ENCODE peak calls at places on chromosomes 16 and 17, in five cellular contexts. One of them, this sample, is unnamed.

GRCh38 chr16:59634951-59635350 is 900.8 kb upstream of the GOT2 start:
- DNase-seq in stimulated activated effector memory CD8-positive, alpha-beta T cell treated with anti-CD3 and anti-CD28 coated beads, Interleukin-12 subunit alpha, Interleukin-12 subunit beta, amount 100 ng/mL, for 72 hours: no peak
- DNase-seq in SW480: no peak
- DNase-seq in NCI-H1092: no peak
- DNase-seq in left colon: no peak
- DNase-seq in this sample: no peak

GRCh38 chr17:64024781-64025731 is 4.6 kb upstream of the ICAM2 start:
- DNase-seq in SW480: no peak
- DNase-seq in left colon: no peak
- DNase-seq in NCI-H1092: no peak
- DNase-seq in stimulated activated effector memory CD8-positive, alpha-beta T cell treated with anti-CD3 and anti-CD28 coated beads, Interleukin-12 subunit alpha, Interleukin-12 subunit beta, amount 100 ng/mL, for 72 hours: peak; percentile 47
- DNase-seq in this sample: no peak

GRCh38 chr17:35433075-35433894 is 985 bp upstream of the SLFN12 start:
- DNase-seq in left colon: peak; percentile 35
- DNase-seq in SW480: peak; percentile 96
- DNase-seq in NCI-H1092: no peak
- DNase-seq in stimulated activated effector memory CD8-positive, alpha-beta T cell treated with anti-CD3 and anti-CD28 coated beads, Interleukin-12 subunit alpha, Interleukin-12 subunit beta, amount 100 ng/mL, for 72 hours: peak; percentile 28
- DNase-seq in this sample: peak; percentile 73

GRCh38 chr17:13885953-13886889 is 183.1 kb upstream of the COX10 start:
- DNase-seq in SW480: no peak
- DNase-seq in stimulated activated effector memory CD8-positive, alpha-beta T cell treated with anti-CD3 and anti-CD28 coated beads, Interleukin-12 subunit alpha, Interleukin-12 subunit beta, amount 100 ng/mL, for 72 hours: no peak
- DNase-seq in left colon: no peak
- DNase-seq in NCI-H1092: no peak
- DNase-seq in this sample: no peak

GRCh38 chr16:79267146-79267545 is 333.4 kb downstream of the MAF start:
- DNase-seq in left colon: no peak
- DNase-seq in NCI-H1092: no peak
- DNase-seq in SW480: no peak
- DNase-seq in stimulated activated effector memory CD8-positive, alpha-beta T cell treated with anti-CD3 and anti-CD28 coated beads, Interleukin-12 subunit alpha, Interleukin-12 subunit beta, amount 100 ng/mL, for 72 hours: no peak
- DNase-seq in this sample: no peak

GRCh38 chr16:53191413-53191812 is 136.6 kb downstream of the CHD9 start:
- DNase-seq in SW480: no peak
- DNase-seq in stimulated activated effector memory CD8-positive, alpha-beta T cell treated with anti-CD3 and anti-CD28 coated beads, Interleukin-12 subunit alpha, Interleukin-12 subunit beta, amount 100 ng/mL, for 72 hours: no peak
- DNase-seq in NCI-H1092: no peak
- DNase-seq in left colon: no peak
- DNase-seq in this sample: no peak

GRCh38 chr17:59366040-59366757 is 34.7 kb downstream of the YPEL2 start:
- DNase-seq in stimulated activated effector memory CD8-positive, alpha-beta T cell treated with anti-CD3 and anti-CD28 coated beads, Interleukin-12 subunit alpha, Interleukin-12 subunit beta, amount 100 ng/mL, for 72 hours: no peak
- DNase-seq in NCI-H1092: peak; percentile 33
- DNase-seq in left colon: no peak
- DNase-seq in SW480: no peak
- DNase-seq in this sample: no peak

GRCh38 chr16:89365044-89365467 is 125.3 kb downstream of the ANKRD11 start:
- DNase-seq in NCI-H1092: no peak
- DNase-seq in stimulated activated effector memory CD8-positive, alpha-beta T cell treated with anti-CD3 and anti-CD28 coated beads, Interleukin-12 subunit alpha, Interleukin-12 subunit beta, amount 100 ng/mL, for 72 hours: no peak
- DNase-seq in left colon: no peak
- DNase-seq in SW480: no peak
- DNase-seq in this sample: no peak

GRCh38 chr17:33750943-33751701 is 458.0 kb upstream of the ASIC2 start:
- DNase-seq in left colon: peak; percentile 64
- DNase-seq in SW480: peak; percentile 48
- DNase-seq in NCI-H1092: no peak
- DNase-seq in stimulated activated effector memory CD8-positive, alpha-beta T cell treated with anti-CD3 and anti-CD28 coated beads, Interleukin-12 subunit alpha, Interleukin-12 subunit beta, amount 100 ng/mL, for 72 hours: peak; percentile 63
- DNase-seq in this sample: peak; percentile 57

GRCh38 chr16:72985148-72985882 is 62.6 kb downstream of the ZFHX3 start:
- DNase-seq in NCI-H1092: no peak
- DNase-seq in stimulated activated effector memory CD8-positive, alpha-beta T cell treated with anti-CD3 and anti-CD28 coated beads, Interleukin-12 subunit alpha, Interleukin-12 subunit beta, amount 100 ng/mL, for 72 hours: no peak
- DNase-seq in left colon: no peak
- DNase-seq in SW480: no peak
- DNase-seq in this sample: no peak

GRCh38 chr17:65170839-65171238 is 33.7 kb downstream of the RGS9 start:
- DNase-seq in stimulated activated effector memory CD8-positive, alpha-beta T cell treated with anti-CD3 and anti-CD28 coated beads, Interleukin-12 subunit alpha, Interleukin-12 subunit beta, amount 100 ng/mL, for 72 hours: no peak
- DNase-seq in SW480: no peak
- DNase-seq in left colon: no peak
- DNase-seq in NCI-H1092: peak; percentile 90
- DNase-seq in this sample: peak; percentile 68

GRCh38 chr16:50300942-50301625 is 34.7 kb downstream of the ADCY7 start:
- DNase-seq in left colon: no peak
- DNase-seq in stimulated activated effector memory CD8-positive, alpha-beta T cell treated with anti-CD3 and anti-CD28 coated beads, Interleukin-12 subunit alpha, Interleukin-12 subunit beta, amount 100 ng/mL, for 72 hours: no peak
- DNase-seq in NCI-H1092: no peak
- DNase-seq in SW480: no peak
- DNase-seq in this sample: peak; percentile 41

GRCh38 chr16:381788-382717 is at the start of gene PGAP6:
- DNase-seq in SW480: peak; percentile 49
- DNase-seq in stimulated activated effector memory CD8-positive, alpha-beta T cell treated with anti-CD3 and anti-CD28 coated beads, Interleukin-12 subunit alpha, Interleukin-12 subunit beta, amount 100 ng/mL, for 72 hours: peak; percentile 51
- DNase-seq in NCI-H1092: peak; percentile 50
- DNase-seq in left colon: peak; percentile 72
- DNase-seq in this sample: peak; percentile 72

GRCh38 chr16:2475413-2476344 is 752 bp downstream of the TBC1D24 start:
- DNase-seq in left colon: peak; percentile 54
- DNase-seq in NCI-H1092: no peak
- DNase-seq in SW480: no peak
- DNase-seq in stimulated activated effector memory CD8-positive, alpha-beta T cell treated with anti-CD3 and anti-CD28 coated beads, Interleukin-12 subunit alpha, Interleukin-12 subunit beta, amount 100 ng/mL, for 72 hours: no peak
- DNase-seq in this sample: no peak

GRCh38 chr16:66894948-66895696 is 14.8 kb downstream of the PDP2 start:
- DNase-seq in SW480: peak; percentile 58
- DNase-seq in stimulated activated effector memory CD8-positive, alpha-beta T cell treated with anti-CD3 and anti-CD28 coated beads, Interleukin-12 subunit alpha, Interleukin-12 subunit beta, amount 100 ng/mL, for 72 hours: peak; percentile 44
- DNase-seq in left colon: peak; percentile 82
- DNase-seq in NCI-H1092: peak; percentile 53
- DNase-seq in this sample: peak; percentile 67

GRCh38 chr17:42699415-42699740 is 17.0 kb downstream of the CNTNAP1 start:
- DNase-seq in left colon: no peak
- DNase-seq in stimulated activated effector memory CD8-positive, alpha-beta T cell treated with anti-CD3 and anti-CD28 coated beads, Interleukin-12 subunit alpha, Interleukin-12 subunit beta, amount 100 ng/mL, for 72 hours: no peak
- DNase-seq in SW480: no peak
- DNase-seq in NCI-H1092: no peak
- DNase-seq in this sample: no peak

GRCh38 chr16:6903671-6904070 is 429.0 kb upstream of the RBFOX1 start:
- DNase-seq in left colon: no peak
- DNase-seq in SW480: no peak
- DNase-seq in stimulated activated effector memory CD8-positive, alpha-beta T cell treated with anti-CD3 and anti-CD28 coated beads, Interleukin-12 subunit alpha, Interleukin-12 subunit beta, amount 100 ng/mL, for 72 hours: no peak
- DNase-seq in NCI-H1092: no peak
- DNase-seq in this sample: no peak

GRCh38 chr17:58275417-58275816 is 5.3 kb downstream of the MPO start:
- DNase-seq in left colon: no peak
- DNase-seq in SW480: no peak
- DNase-seq in stimulated activated effector memory CD8-positive, alpha-beta T cell treated with anti-CD3 and anti-CD28 coated beads, Interleukin-12 subunit alpha, Interleukin-12 subunit beta, amount 100 ng/mL, for 72 hours: no peak
- DNase-seq in NCI-H1092: no peak
- DNase-seq in this sample: no peak

GRCh38 chr16:85491798-85492616 is 121.1 kb upstream of the GSE1 start:
- DNase-seq in left colon: peak; percentile 52
- DNase-seq in NCI-H1092: no peak
- DNase-seq in SW480: peak; percentile 47
- DNase-seq in stimulated activated effector memory CD8-positive, alpha-beta T cell treated with anti-CD3 and anti-CD28 coated beads, Interleukin-12 subunit alpha, Interleukin-12 subunit beta, amount 100 ng/mL, for 72 hours: no peak
- DNase-seq in this sample: peak; percentile 86

GRCh38 chr16:88013091-88013609 is 61.9 kb downstream of the BANP start:
- DNase-seq in SW480: peak; percentile 16
- DNase-seq in stimulated activated effector memory CD8-positive, alpha-beta T cell treated with anti-CD3 and anti-CD28 coated beads, Interleukin-12 subunit alpha, Interleukin-12 subunit beta, amount 100 ng/mL, for 72 hours: no peak
- DNase-seq in left colon: peak; percentile 87
- DNase-seq in NCI-H1092: no peak
- DNase-seq in this sample: peak; percentile 71

GRCh38 chr16:66523861-66524354 is 26.0 kb downstream of the TK2 start:
- DNase-seq in SW480: no peak
- DNase-seq in left colon: no peak
- DNase-seq in NCI-H1092: no peak
- DNase-seq in stimulated activated effector memory CD8-positive, alpha-beta T cell treated with anti-CD3 and anti-CD28 coated beads, Interleukin-12 subunit alpha, Interleukin-12 subunit beta, amount 100 ng/mL, for 72 hours: no peak
- DNase-seq in this sample: no peak

GRCh38 chr17:42456223-42457106 is 2.2 kb upstream of the ATP6V0A1 start:
- DNase-seq in stimulated activated effector memory CD8-positive, alpha-beta T cell treated with anti-CD3 and anti-CD28 coated beads, Interleukin-12 subunit alpha, Interleukin-12 subunit beta, amount 100 ng/mL, for 72 hours: no peak
- DNase-seq in SW480: peak; percentile 17
- DNase-seq in NCI-H1092: no peak
- DNase-seq in left colon: no peak
- DNase-seq in this sample: no peak

GRCh38 chr16:84819644-84820304 is at the start of gene CRISPLD2:
- DNase-seq in stimulated activated effector memory CD8-positive, alpha-beta T cell treated with anti-CD3 and anti-CD28 coated beads, Interleukin-12 subunit alpha, Interleukin-12 subunit beta, amount 100 ng/mL, for 72 hours: peak; percentile 49
- DNase-seq in SW480: peak; percentile 86
- DNase-seq in NCI-H1092: peak; percentile 93
- DNase-seq in left colon: peak; percentile 96
- DNase-seq in this sample: peak; percentile 96

GRCh38 chr16:9438991-9439390 is 347.5 kb downstream of the HAPSTR1 start:
- DNase-seq in left colon: no peak
- DNase-seq in stimulated activated effector memory CD8-positive, alpha-beta T cell treated with anti-CD3 and anti-CD28 coated beads, Interleukin-12 subunit alpha, Interleukin-12 subunit beta, amount 100 ng/mL, for 72 hours: no peak
- DNase-seq in NCI-H1092: no peak
- DNase-seq in SW480: no peak
- DNase-seq in this sample: no peak

GRCh38 chr17:42436401-42436800 is 13.3 kb upstream of the CAVIN1 start:
- DNase-seq in NCI-H1092: no peak
- DNase-seq in left colon: no peak
- DNase-seq in stimulated activated effector memory CD8-positive, alpha-beta T cell treated with anti-CD3 and anti-CD28 coated beads, Interleukin-12 subunit alpha, Interleukin-12 subunit beta, amount 100 ng/mL, for 72 hours: no peak
- DNase-seq in SW480: no peak
- DNase-seq in this sample: no peak